ENCODE peak calls at places on chromosome 10, in six cellular contexts. One of them, this sample, is unnamed. For H3K9me3, the result is how much of the 10 kb centered on the place peaks cover.

GRCh38 chr10:3803295-3803883 is 18.4 kb upstream of the KLF6 start:
- DNase-seq in SK-N-SH: no peak
- DNase-seq in esophagus squamous epithelium: no peak
- DNase-seq in breast epithelium: no peak
- DNase-seq in Caco-2: peak
- DNase-seq in GM23248: peak
- DNase-seq in this sample: no peak

GRCh38 chr10:127506094-127506493 is 43.0 kb upstream of the NPS start:
- DNase-seq in GM23248: no peak
- DNase-seq in SK-N-SH: no peak
- DNase-seq in esophagus squamous epithelium: no peak
- DNase-seq in Caco-2: no peak
- DNase-seq in breast epithelium: no peak
- DNase-seq in this sample: no peak

GRCh38 chr10:7475046-7475860 is 64.4 kb upstream of the SFMBT2 start:
- DNase-seq in Caco-2: no peak
- DNase-seq in breast epithelium: no peak
- DNase-seq in esophagus squamous epithelium: no peak
- DNase-seq in SK-N-SH: peak
- DNase-seq in GM23248: no peak
- DNase-seq in this sample: peak

GRCh38 chr10:20265146-20265545 is 448.9 kb downstream of the PLXDC2 start:
- DNase-seq in breast epithelium: no peak
- DNase-seq in GM23248: no peak
- DNase-seq in Caco-2: no peak
- DNase-seq in SK-N-SH: no peak
- DNase-seq in esophagus squamous epithelium: no peak
- DNase-seq in this sample: no peak

GRCh38 chr10:132665946-132666732 is 119.8 kb downstream of the NKX6-2 start:
- DNase-seq in Caco-2: no peak
- DNase-seq in esophagus squamous epithelium: no peak
- DNase-seq in GM23248: peak
- DNase-seq in breast epithelium: no peak
- DNase-seq in SK-N-SH: no peak
- DNase-seq in this sample: no peak

GRCh38 chr10:96346295-96346694 is 12.5 kb downstream of the OPALIN start:
- DNase-seq in Caco-2: no peak
- DNase-seq in GM23248: no peak
- DNase-seq in breast epithelium: no peak
- DNase-seq in SK-N-SH: no peak
- DNase-seq in esophagus squamous epithelium: no peak
- DNase-seq in this sample: no peak

GRCh38 chr10:104415526-104416165 is 62.0 kb downstream of the CFAP58 start:
- DNase-seq in GM23248: no peak
- DNase-seq in Caco-2: no peak
- DNase-seq in breast epithelium: no peak
- DNase-seq in esophagus squamous epithelium: no peak
- DNase-seq in SK-N-SH: no peak
- DNase-seq in this sample: no peak

GRCh38 chr10:13219685-13220670 is 14.2 kb downstream of the UCMA start:
- DNase-seq in GM23248: peak
- DNase-seq in SK-N-SH: no peak
- DNase-seq in esophagus squamous epithelium: no peak
- DNase-seq in Caco-2: peak
- DNase-seq in breast epithelium: peak
- DNase-seq in this sample: peak

GRCh38 chr10:115918812-115919211 is 354.2 kb downstream of the GFRA1 start:
- DNase-seq in esophagus squamous epithelium: no peak
- DNase-seq in SK-N-SH: no peak
- DNase-seq in Caco-2: no peak
- DNase-seq in GM23248: peak
- DNase-seq in breast epithelium: no peak
- DNase-seq in this sample: no peak

GRCh38 chr10:75408911-75409885 is 7.6 kb upstream of the ZNF503 start:
- DNase-seq in breast epithelium: no peak
- DNase-seq in Caco-2: peak
- DNase-seq in GM23248: peak
- DNase-seq in esophagus squamous epithelium: no peak
- DNase-seq in SK-N-SH: peak
- DNase-seq in this sample: no peak

GRCh38 chr10:98920807-98921206 is 314.8 kb downstream of the HPSE2 start:
- DNase-seq in GM23248: peak
- DNase-seq in Caco-2: no peak
- DNase-seq in breast epithelium: no peak
- DNase-seq in esophagus squamous epithelium: no peak
- DNase-seq in SK-N-SH: no peak
- DNase-seq in this sample: no peak

GRCh38 chr10:70404906-70405824 is 1.2 kb downstream of the EIF4EBP2 start:
- DNase-seq in Caco-2: peak
- DNase-seq in SK-N-SH: peak
- DNase-seq in esophagus squamous epithelium: no peak
- DNase-seq in breast epithelium: peak
- DNase-seq in GM23248: peak
- DNase-seq in this sample: no peak

GRCh38 chr10:129993621-129994020 is 29.5 kb upstream of the EBF3 start:
- DNase-seq in SK-N-SH: no peak
- DNase-seq in esophagus squamous epithelium: no peak
- DNase-seq in GM23248: peak
- DNase-seq in Caco-2: no peak
- DNase-seq in breast epithelium: no peak
- DNase-seq in this sample: no peak

GRCh38 chr10:92240289-92241157 is 50.4 kb downstream of the CPEB3 start:
- DNase-seq in Caco-2: peak
- DNase-seq in breast epithelium: peak
- DNase-seq in esophagus squamous epithelium: no peak
- DNase-seq in GM23248: peak
- DNase-seq in SK-N-SH: peak
- DNase-seq in this sample: no peak

GRCh38 chr10:111084346-111085255 is 7.8 kb downstream of the ADRA2A start:
- DNase-seq in SK-N-SH: no peak
- DNase-seq in esophagus squamous epithelium: no peak
- DNase-seq in Caco-2: no peak
- DNase-seq in breast epithelium: no peak
- DNase-seq in GM23248: peak
- DNase-seq in this sample: no peak

GRCh38 chr10:8305871-8306652 is 251.6 kb downstream of the GATA3 start:
- DNase-seq in GM23248: no peak
- DNase-seq in breast epithelium: no peak
- DNase-seq in SK-N-SH: no peak
- DNase-seq in esophagus squamous epithelium: no peak
- DNase-seq in Caco-2: no peak
- DNase-seq in this sample: no peak

GRCh38 chr10:132447446-132448247 is 50.6 kb downstream of the PWWP2B start:
- DNase-seq in Caco-2: peak
- DNase-seq in SK-N-SH: no peak
- DNase-seq in GM23248: no peak
- DNase-seq in esophagus squamous epithelium: no peak
- DNase-seq in breast epithelium: peak
- DNase-seq in this sample: no peak

GRCh38 chr10:3470191-3470590 is 297.6 kb upstream of the PITRM1 start:
- DNase-seq in Caco-2: no peak
- DNase-seq in SK-N-SH: no peak
- DNase-seq in GM23248: no peak
- DNase-seq in esophagus squamous epithelium: no peak
- DNase-seq in breast epithelium: no peak
- DNase-seq in this sample: no peak

GRCh38 chr10:52486840-52487611 is 172.9 kb downstream of the DKK1 start:
- DNase-seq in GM23248: peak
- DNase-seq in breast epithelium: no peak
- DNase-seq in Caco-2: no peak
- DNase-seq in esophagus squamous epithelium: no peak
- DNase-seq in SK-N-SH: no peak
- DNase-seq in this sample: no peak

DNA sequence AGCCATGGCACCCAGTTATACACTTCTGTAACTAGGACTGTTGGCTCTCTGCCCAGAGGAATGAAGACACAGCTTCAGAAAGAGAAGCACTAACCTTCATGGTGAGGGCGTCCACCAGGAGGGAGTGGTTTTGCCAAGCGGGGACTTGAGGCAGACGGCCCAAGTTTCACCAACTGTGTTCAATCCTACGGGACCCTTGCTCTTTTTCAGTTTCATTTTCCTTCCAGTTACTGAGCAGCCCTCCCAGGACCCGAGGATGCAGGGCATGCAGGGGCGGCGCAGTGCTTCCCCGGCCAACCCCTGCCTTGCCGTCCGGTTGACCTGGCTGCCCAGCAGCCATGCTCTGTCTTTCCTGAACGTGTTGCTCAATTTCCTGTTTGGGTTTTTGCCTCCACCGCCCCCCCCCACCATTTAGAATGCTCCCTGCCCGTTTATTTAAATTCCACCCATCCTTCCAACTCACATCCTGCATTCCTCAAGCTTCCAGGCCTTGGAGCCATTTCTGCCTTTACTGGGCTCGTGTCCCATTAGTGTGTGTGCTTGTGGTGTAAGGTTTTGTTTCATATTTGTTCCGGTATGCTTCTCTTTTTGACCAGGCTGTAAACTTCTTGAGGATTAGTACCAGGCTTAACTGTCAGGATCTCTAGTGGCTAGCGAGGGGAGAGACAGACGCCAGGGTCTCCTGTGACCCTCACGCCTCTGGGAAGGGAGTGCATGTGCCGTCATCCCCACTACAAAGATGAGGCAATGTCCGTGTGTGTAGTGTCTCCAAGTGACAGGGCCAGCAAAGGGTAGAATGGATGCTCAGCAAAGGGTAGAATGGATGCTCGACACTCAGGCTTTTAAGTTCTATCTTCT is 31.6 kb downstream of the IL15RA start:
- DNase-seq in SK-N-SH: no peak
- DNase-seq in GM23248: peak
- DNase-seq in esophagus squamous epithelium: no peak
- DNase-seq in Caco-2: no peak
- DNase-seq in breast epithelium: peak
- DNase-seq in this sample: no peak
- H3K4me3 ChIP-seq in SK-N-SH: no peak
- H3K4me3 ChIP-seq in GM23248: peak
- H3K4me3 ChIP-seq in esophagus squamous epithelium: no peak
- H3K4me3 ChIP-seq in Caco-2: no peak
- H3K4me3 ChIP-seq in breast epithelium: peak
- H3K4me3 ChIP-seq in this sample: no peak

DNA sequence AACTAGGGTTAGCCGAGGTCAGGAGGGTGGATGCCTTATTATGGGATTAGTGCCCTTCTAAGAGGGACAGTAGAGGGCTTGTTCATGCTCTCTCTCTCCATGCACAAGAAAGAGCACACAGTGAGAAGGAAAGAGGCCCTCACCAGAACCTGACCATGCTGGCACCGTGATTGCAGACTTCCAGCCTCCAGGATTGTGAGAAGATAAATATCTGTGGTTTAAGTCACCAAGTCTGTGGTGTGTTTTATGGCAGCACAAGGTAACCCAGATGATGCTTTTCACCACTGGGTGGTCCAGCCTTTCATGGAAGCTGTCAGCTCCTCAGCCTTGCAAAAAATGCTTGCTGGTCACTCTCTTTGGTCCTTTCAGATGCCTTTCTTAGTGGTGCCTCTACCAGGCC is 175.9 kb downstream of the ANKRD30A start:
- DNase-seq in esophagus squamous epithelium: no peak
- DNase-seq in Caco-2: no peak
- DNase-seq in breast epithelium: no peak
- DNase-seq in GM23248: no peak
- DNase-seq in SK-N-SH: no peak
- DNase-seq in this sample: no peak
- H3K9me3 ChIP-seq in esophagus squamous epithelium: under half
- H3K9me3 ChIP-seq in Caco-2: under half
- H3K9me3 ChIP-seq in breast epithelium: under half
- H3K9me3 ChIP-seq in GM23248: under half
- H3K9me3 ChIP-seq in SK-N-SH: under half
- H3K9me3 ChIP-seq in this sample: under half

GRCh38 chr10:80144302-80145131 is 12.0 kb downstream of the PLAC9 start:
- DNase-seq in GM23248: peak
- DNase-seq in SK-N-SH: peak
- DNase-seq in esophagus squamous epithelium: no peak
- DNase-seq in Caco-2: peak
- DNase-seq in breast epithelium: no peak
- DNase-seq in this sample: no peak
- H3K4me3 ChIP-seq in GM23248: no peak
- H3K4me3 ChIP-seq in SK-N-SH: peak
- H3K4me3 ChIP-seq in esophagus squamous epithelium: no peak
- H3K4me3 ChIP-seq in Caco-2: peak
- H3K4me3 ChIP-seq in breast epithelium: no peak
- H3K4me3 ChIP-seq in this sample: no peak

DNA sequence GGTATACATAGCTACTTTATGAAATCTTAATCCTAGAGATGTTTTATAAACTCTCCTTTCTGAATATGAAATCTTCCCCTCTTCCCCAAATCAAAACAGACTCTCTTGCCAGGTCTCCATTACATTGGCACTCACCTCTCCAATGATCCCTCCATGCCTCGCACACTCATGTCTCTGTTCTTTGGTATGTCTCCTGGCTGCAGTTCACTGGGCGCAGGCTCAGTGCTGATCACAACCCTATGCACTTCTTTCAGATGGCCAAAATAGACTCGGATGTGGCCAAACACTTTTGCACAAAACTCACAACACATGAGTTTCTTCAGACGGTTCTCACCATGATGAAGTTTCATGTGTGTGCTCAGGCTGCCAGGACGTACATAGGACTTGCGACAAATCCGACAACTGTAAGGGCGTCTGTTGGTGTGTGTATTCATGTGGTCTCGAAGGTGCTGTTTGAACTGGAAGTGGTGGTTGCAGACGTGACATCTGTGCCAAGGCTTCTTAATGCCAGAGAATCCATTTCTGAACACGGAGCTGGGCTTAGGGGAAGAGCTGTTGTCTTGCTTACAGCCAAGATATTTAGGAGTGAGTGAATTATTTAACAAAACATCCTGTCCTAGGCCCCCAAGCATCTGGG is 183.2 kb downstream of the ZNF438 start:
- DNase-seq in GM23248: no peak
- DNase-seq in esophagus squamous epithelium: no peak
- DNase-seq in Caco-2: no peak
- DNase-seq in SK-N-SH: no peak
- DNase-seq in breast epithelium: no peak
- DNase-seq in this sample: no peak
- H3K9me3 ChIP-seq in GM23248: under half
- H3K9me3 ChIP-seq in esophagus squamous epithelium: under half
- H3K9me3 ChIP-seq in Caco-2: under half
- H3K9me3 ChIP-seq in SK-N-SH: under half
- H3K9me3 ChIP-seq in breast epithelium: under half
- H3K9me3 ChIP-seq in this sample: under half

GRCh38 chr10:22324893-22325271 is 4.0 kb downstream of the BMI1 start:
- DNase-seq in esophagus squamous epithelium: no peak
- DNase-seq in GM23248: no peak
- DNase-seq in SK-N-SH: no peak
- DNase-seq in Caco-2: no peak
- DNase-seq in breast epithelium: no peak
- DNase-seq in this sample: no peak
- H3K4me3 ChIP-seq in esophagus squamous epithelium: peak
- H3K4me3 ChIP-seq in GM23248: peak
- H3K4me3 ChIP-seq in SK-N-SH: peak
- H3K4me3 ChIP-seq in Caco-2: peak
- H3K4me3 ChIP-seq in breast epithelium: peak
- H3K4me3 ChIP-seq in this sample: no peak

This sample was measured in iPS DF 6.9.